ENCODE peak calls at places on chromosome 10, in seven cellular contexts. N is heart left ventricle, Y is psoas muscle, O is colonic mucosa, V is cardiac muscle cell, P is GM23248, C is SK-N-SH. M is an unnamed sample.

GRCh38 chr10:75532253-75532924 is 101.0 kb downstream of the LRMDA start:
- DNase-seq in N (no peak), Y (no peak), O (no peak), V (no peak), P (peak; percentile 89), C (no peak), M (no peak)

GRCh38 chr10:43943119-43943824 is 294.6 kb upstream of the ZNF32 start:
- DNase-seq in N (no peak), Y (no peak), O (no peak), V (no peak), P (no peak), C (no peak), M (no peak)

GRCh38 chr10:35300063-35300699 is 36.1 kb upstream of the CCNY start:
- DNase-seq in N (peak; percentile 36), Y (peak; percentile 59), O (peak; percentile 29), V (no peak), P (peak; percentile 96), C (no peak), M (no peak)

GRCh38 chr10:118965636-118966035 is 63.9 kb upstream of the NANOS1 start:
- DNase-seq in N (no peak), Y (no peak), O (no peak), V (no peak), P (no peak), C (no peak), M (no peak)

GRCh38 chr10:97825020-97825739 is 24.5 kb upstream of the GOLGA7B start:
- DNase-seq in N (no peak), Y (no peak), O (no peak), V (no peak), P (no peak), C (no peak), M (no peak)

GRCh38 chr10:24894728-24895127 is 57.7 kb downstream of the PRTFDC1 start:
- DNase-seq in N (no peak), Y (no peak), O (no peak), V (no peak), P (no peak), C (no peak), M (no peak)

GRCh38 chr10:52213511-52213831 is 100.6 kb upstream of the DKK1 start:
- DNase-seq in N (no peak), Y (no peak), O (peak; percentile 23), V (peak; percentile 26), P (peak; percentile 73), C (no peak), M (peak; percentile 16)

GRCh38 chr10:50431118-50431517 is 179.8 kb upstream of the ASAH2 start:
- DNase-seq in N (no peak), Y (no peak), O (no peak), V (no peak), P (peak; percentile 88), C (no peak), M (no peak)

GRCh38 chr10:76884673-76885275 is 752.8 kb downstream of the KCNMA1 start:
- DNase-seq in N (no peak), Y (no peak), O (no peak), V (no peak), P (no peak), C (no peak), M (no peak)

GRCh38 chr10:101085846-101086245 is 24.1 kb downstream of the KAZALD1 start:
- DNase-seq in N (no peak), Y (no peak), O (no peak), V (no peak), P (peak; percentile 44), C (no peak), M (no peak)

GRCh38 chr10:127196227-127196954 is at the start of gene INSYN2A:
- DNase-seq in N (peak; percentile 47), Y (peak; percentile 58), O (peak; percentile 30), V (peak; percentile 47), P (peak; percentile 70), C (peak; percentile 78), M (peak; percentile 48)

GRCh38 chr10:124010563-124011131 is 82.8 kb downstream of the CHST15 start:
- DNase-seq in N (no peak), Y (no peak), O (no peak), V (peak; percentile 51), P (no peak), C (no peak), M (no peak)

GRCh38 chr10:9262770-9263169 is 1208.3 kb downstream of the GATA3 start:
- DNase-seq in N (no peak), Y (no peak), O (no peak), V (no peak), P (no peak), C (no peak), M (no peak)

GRCh38 chr10:100728928-100729876 is 16.2 kb upstream of the PAX2 start:
- DNase-seq in N (no peak), Y (no peak), O (peak; percentile 31), V (peak; percentile 69), P (peak; percentile 71), C (peak; percentile 83), M (no peak)

GRCh38 chr10:43133196-43133808 is 4.9 kb upstream of the CSGALNACT2 start:
- DNase-seq in N (no peak), Y (no peak), O (peak; percentile 8), V (no peak), P (no peak), C (no peak), M (no peak)

GRCh38 chr10:100982916-100983830 is 4.1 kb downstream of the MRPL43 start:
- DNase-seq in N (no peak), Y (no peak), O (no peak), V (no peak), P (no peak), C (no peak), M (no peak)

GRCh38 chr10:132397671-132398565 is 918 bp downstream of the PWWP2B start:
- DNase-seq in N (no peak), Y (peak; percentile 60), O (peak; percentile 67), V (no peak), P (peak; percentile 87), C (peak; percentile 87), M (peak; percentile 47)

GRCh38 chr10:12252882-12253546 is 57.0 kb downstream of the CDC123 start:
- DNase-seq in N (no peak), Y (no peak), O (no peak), V (no peak), P (peak; percentile 21), C (no peak), M (no peak)

GRCh38 chr10:13219685-13220670 is 14.2 kb downstream of the UCMA start:
- DNase-seq in N (no peak), Y (peak; percentile 20), O (peak; percentile 20), V (no peak), P (peak; percentile 14), C (no peak), M (no peak)

GRCh38 chr10:46544989-46545791 is 11.3 kb downstream of the GPRIN2 start:
- DNase-seq in N (peak; percentile 13), Y (peak; percentile 4), O (peak; percentile 24), V (no peak), P (peak; percentile 57), C (peak; percentile 62), M (no peak)

GRCh38 chr10:3226960-3227724 is 54.6 kb upstream of the PITRM1 start:
- DNase-seq in N (no peak), Y (no peak), O (no peak), V (no peak), P (peak; percentile 92), C (no peak), M (no peak)

GRCh38 chr10:102616071-102616770 is 28.1 kb upstream of the TRIM8 start:
- DNase-seq in N (peak; percentile 88), Y (peak; percentile 76), O (peak; percentile 53), V (peak; percentile 65), P (no peak), C (no peak), M (peak; percentile 80)

GRCh38 chr10:43822509-43823236 is 174.0 kb upstream of the ZNF32 start:
- DNase-seq in N (no peak), Y (no peak), O (no peak), V (no peak), P (peak; percentile 75), C (no peak), M (no peak)

GRCh38 chr10:58587676-58588075 is 75.0 kb downstream of the BICC1 start:
- DNase-seq in N (no peak), Y (no peak), O (no peak), V (no peak), P (no peak), C (no peak), M (no peak)

GRCh38 chr10:85791846-85792532 is 574.6 kb downstream of the GRID1 start:
- DNase-seq in N (no peak), Y (peak; percentile 30), O (no peak), V (peak; percentile 26), P (peak; percentile 15), C (no peak), M (no peak)

GRCh38 chr10:20954519-20954918 is 57.4 kb upstream of the NEBL start:
- DNase-seq in N (no peak), Y (no peak), O (no peak), V (peak; percentile 21), P (no peak), C (no peak), M (no peak)

GRCh38 chr10:35758086-35758485 is 116.0 kb upstream of the FZD8 start:
- DNase-seq in N (peak; percentile 69), Y (peak; percentile 56), O (no peak), V (no peak), P (no peak), C (no peak), M (peak; percentile 47)

GRCh38 chr10:93061594-93062498 is 1.2 kb downstream of the CYP26C1 start:
- DNase-seq in N (no peak), Y (no peak), O (no peak), V (no peak), P (peak; percentile 36), C (peak; percentile 15), M (no peak)
- H3K4me3 ChIP-seq in N (no peak overlapping the region), Y (peak overlapping the region; percentile 26), O (peak overlapping the region; percentile 26), V (peak overlapping the region; percentile 19), P (peak overlapping the region; percentile 62), C (no peak overlapping the region), M (peak overlapping the region; percentile 44)

DNA sequence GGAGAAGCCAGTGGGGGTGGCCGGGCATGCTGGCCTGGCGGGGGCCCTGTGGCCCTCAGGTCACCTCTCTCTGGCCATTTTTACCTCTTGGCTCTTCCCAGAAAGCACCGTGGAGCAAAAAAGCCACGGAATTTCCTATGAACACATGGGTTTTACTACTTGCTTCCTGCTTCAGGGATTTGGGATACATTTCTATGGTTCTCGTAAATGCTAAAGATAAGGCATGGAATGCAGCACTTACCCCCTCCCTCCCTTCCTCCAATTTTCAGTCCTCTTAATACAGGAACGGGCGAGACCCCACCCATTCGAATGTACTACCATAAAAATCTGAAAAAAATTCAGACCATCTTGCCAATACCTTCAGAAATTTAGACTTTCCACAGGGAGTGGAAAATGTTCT is 279.7 kb downstream of the ARHGAP12 start:
- DNase-seq in N (no peak), Y (no peak), O (no peak), V (no peak), P (no peak), C (no peak), M (no peak)
- H3K27ac ChIP-seq in N (peak overlapping the region; percentile 83), Y (peak overlapping the region; percentile 71), O (no peak overlapping the region), V (no peak overlapping the region), P (no peak overlapping the region), C (no peak overlapping the region), M (no peak overlapping the region)

DNA sequence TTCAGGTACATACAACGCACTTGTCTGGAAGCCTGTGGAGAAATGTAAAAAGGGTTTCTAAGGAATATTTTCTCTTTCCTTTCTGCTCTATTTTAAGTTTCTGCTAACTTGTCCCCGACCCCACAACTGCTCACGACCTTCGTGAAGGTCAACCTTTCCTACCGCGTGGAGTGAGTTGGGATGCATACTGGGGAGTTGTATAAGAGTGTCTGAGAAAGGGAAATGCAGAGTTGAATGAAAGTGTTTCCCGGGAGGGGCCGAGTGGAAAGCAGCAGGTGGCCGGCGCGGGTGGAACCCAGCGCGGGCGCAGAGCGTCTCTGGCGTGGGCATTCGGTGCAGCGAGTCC is 17.9 kb upstream of the ACBD5 start:
- DNase-seq in N (no peak), Y (no peak), O (no peak), V (no peak), P (no peak), C (no peak), M (no peak)
- H3K4me3 ChIP-seq in N (peak overlapping the region; percentile 64), Y (peak overlapping the region; percentile 64), O (peak overlapping the region; percentile 44), V (peak overlapping the region; percentile 42), P (peak overlapping the region; percentile 39), C (peak overlapping the region; percentile 44), M (peak overlapping the region; percentile 48)

GRCh38 chr10:7015457-7015856 is 395.4 kb downstream of the SFMBT2 start:
- DNase-seq in N (no peak), Y (no peak), O (no peak), V (no peak), P (no peak), C (no peak), M (no peak)
- H3K27ac ChIP-seq in N (no peak overlapping the region), Y (no peak overlapping the region), O (no peak overlapping the region), V (no peak overlapping the region), P (no peak overlapping the region), C (no peak overlapping the region), M (no peak overlapping the region)